ENCODE peak calls at places on chromosomes 6 and 20, in four cellular contexts. B is GM12892, P is Daoy, H is hepatic stellate cell. Y is an unnamed sample.

GRCh38 chr6:127690092-127690491 is 113.1 kb downstream of the C6orf58 start:
- DNase-seq in B (no peak), P (peak), H (peak), Y (no peak)

GRCh38 chr20:23257106-23257761 is 93.4 kb upstream of the NXT1 start:
- DNase-seq in B (no peak), P (peak), H (no peak), Y (no peak)

GRCh38 chr6:1792989-1793388 is 183.3 kb downstream of the FOXC1 start:
- DNase-seq in B (no peak), P (peak), H (peak), Y (no peak)

GRCh38 chr20:15799871-15800270 is 773.4 kb downstream of the KIF16B start:
- DNase-seq in B (no peak), P (no peak), H (no peak), Y (no peak)

GRCh38 chr6:125220712-125221111 is 67.1 kb downstream of the TPD52L1 start:
- DNase-seq in B (no peak), P (no peak), H (no peak), Y (no peak)

GRCh38 chr20:40948352-40949267 is 80.0 kb upstream of the TOP1 start:
- DNase-seq in B (no peak), P (peak), H (no peak), Y (no peak)

GRCh38 chr6:71420693-71421328 is 132.2 kb downstream of the OGFRL1 start:
- DNase-seq in B (peak), P (peak), H (peak), Y (peak)

GRCh38 chr6:148445620-148446019 is 103.0 kb downstream of the SASH1 start:
- DNase-seq in B (no peak), P (peak), H (peak), Y (no peak)

GRCh38 chr6:129393659-129394058 is 316.3 kb downstream of the ARHGAP18 start:
- DNase-seq in B (no peak), P (no peak), H (no peak), Y (no peak)

GRCh38 chr6:35038076-35038475 is 103.1 kb downstream of the TCP11 start:
- DNase-seq in B (no peak), P (no peak), H (no peak), Y (no peak)

GRCh38 chr6:45532626-45533258 is 155.0 kb upstream of the SUPT3H start:
- DNase-seq in B (no peak), P (no peak), H (no peak), Y (no peak)

GRCh38 chr20:44092551-44093248 is 94.3 kb downstream of the JPH2 start:
- DNase-seq in B (no peak), P (peak), H (peak), Y (no peak)

GRCh38 chr6:43054206-43054943 is 724 bp upstream of the CUL7 start:
- DNase-seq in B (no peak), P (no peak), H (no peak), Y (no peak)